ENCODE peak calls at places on chromosomes 5 and 9, in eight cellular contexts. One of them, this sample, is unnamed.
A peak's percentile ranks its signal among the peaks of the same experiment; 100 is the strongest.

GRCh38 chr5:14932902-14933475 is 61.4 kb upstream of the ANKH start:
- DNase-seq in vagina: no peak
- DNase-seq in lower lobe of right lung: no peak
- DNase-seq in K562: no peak
- DNase-seq in Peyer's patch: no peak
- DNase-seq in MCF 10A: no peak
- DNase-seq in astrocyte: no peak
- DNase-seq in retinal pigment epithelial cell: no peak
- DNase-seq in this sample: no peak

GRCh38 chr9:92592946-92593860 is 57.4 kb upstream of the ECM2 start:
- DNase-seq in MCF 10A: no peak
- DNase-seq in Peyer's patch: no peak
- DNase-seq in lower lobe of right lung: no peak
- DNase-seq in astrocyte: peak; percentile 45
- DNase-seq in vagina: no peak
- DNase-seq in K562: no peak
- DNase-seq in retinal pigment epithelial cell: no peak
- DNase-seq in this sample: no peak

GRCh38 chr5:88824892-88825781 is 57.8 kb downstream of the MEF2C start:
- DNase-seq in K562: no peak
- DNase-seq in Peyer's patch: no peak
- DNase-seq in lower lobe of right lung: no peak
- DNase-seq in vagina: no peak
- DNase-seq in MCF 10A: no peak
- DNase-seq in retinal pigment epithelial cell: peak; percentile 59
- DNase-seq in astrocyte: peak; percentile 87
- DNase-seq in this sample: no peak

GRCh38 chr9:118367383-118367782 is 663.2 kb downstream of the TLR4 start:
- DNase-seq in Peyer's patch: no peak
- DNase-seq in K562: no peak
- DNase-seq in lower lobe of right lung: no peak
- DNase-seq in astrocyte: no peak
- DNase-seq in retinal pigment epithelial cell: no peak
- DNase-seq in MCF 10A: no peak
- DNase-seq in vagina: no peak
- DNase-seq in this sample: no peak

GRCh38 chr9:135812961-135813360 is 94.4 kb downstream of the CAMSAP1 start:
- DNase-seq in lower lobe of right lung: no peak
- DNase-seq in astrocyte: no peak
- DNase-seq in Peyer's patch: no peak
- DNase-seq in MCF 10A: no peak
- DNase-seq in K562: no peak
- DNase-seq in vagina: no peak
- DNase-seq in retinal pigment epithelial cell: no peak
- DNase-seq in this sample: no peak

GRCh38 chr5:3343211-3343610 is 252.4 kb upstream of the IRX1 start:
- DNase-seq in lower lobe of right lung: no peak
- DNase-seq in retinal pigment epithelial cell: no peak
- DNase-seq in astrocyte: no peak
- DNase-seq in MCF 10A: no peak
- DNase-seq in Peyer's patch: no peak
- DNase-seq in K562: no peak
- DNase-seq in vagina: no peak
- DNase-seq in this sample: no peak

GRCh38 chr5:52657231-52657645 is 130.5 kb upstream of the ITGA1 start:
- DNase-seq in Peyer's patch: no peak
- DNase-seq in K562: peak; percentile 10
- DNase-seq in lower lobe of right lung: no peak
- DNase-seq in vagina: no peak
- DNase-seq in retinal pigment epithelial cell: peak; percentile 8
- DNase-seq in MCF 10A: peak; percentile 46
- DNase-seq in astrocyte: peak; percentile 26
- DNase-seq in this sample: no peak

GRCh38 chr9:27373851-27374250 is 76.9 kb upstream of the EQTN start:
- DNase-seq in MCF 10A: no peak
- DNase-seq in lower lobe of right lung: no peak
- DNase-seq in astrocyte: no peak
- DNase-seq in Peyer's patch: no peak
- DNase-seq in retinal pigment epithelial cell: no peak
- DNase-seq in K562: no peak
- DNase-seq in vagina: no peak
- DNase-seq in this sample: no peak

GRCh38 chr9:130904070-130905044 is 7.7 kb upstream of the QRFP start:
- DNase-seq in Peyer's patch: no peak
- DNase-seq in astrocyte: no peak
- DNase-seq in retinal pigment epithelial cell: no peak
- DNase-seq in lower lobe of right lung: no peak
- DNase-seq in vagina: no peak
- DNase-seq in MCF 10A: no peak
- DNase-seq in K562: peak; percentile 72
- DNase-seq in this sample: no peak

GRCh38 chr9:86202338-86202882 is 57.0 kb downstream of the C9orf153 start:
- DNase-seq in MCF 10A: peak; percentile 64
- DNase-seq in vagina: no peak
- DNase-seq in Peyer's patch: no peak
- DNase-seq in lower lobe of right lung: no peak
- DNase-seq in astrocyte: peak; percentile 27
- DNase-seq in retinal pigment epithelial cell: no peak
- DNase-seq in K562: peak; percentile 56
- DNase-seq in this sample: no peak

GRCh38 chr5:129361441-129362025 is 98.6 kb upstream of the ADAMTS19 start:
- DNase-seq in Peyer's patch: no peak
- DNase-seq in astrocyte: no peak
- DNase-seq in vagina: no peak
- DNase-seq in lower lobe of right lung: no peak
- DNase-seq in retinal pigment epithelial cell: no peak
- DNase-seq in K562: no peak
- DNase-seq in MCF 10A: peak; percentile 47
- DNase-seq in this sample: no peak

GRCh38 chr9:69317081-69317480 is 7.9 kb upstream of the ENTREP1 start:
- DNase-seq in K562: no peak
- DNase-seq in MCF 10A: peak; percentile 17
- DNase-seq in Peyer's patch: no peak
- DNase-seq in vagina: no peak
- DNase-seq in lower lobe of right lung: no peak
- DNase-seq in retinal pigment epithelial cell: peak; percentile 37
- DNase-seq in astrocyte: peak; percentile 56
- DNase-seq in this sample: no peak

GRCh38 chr5:1462358-1462757 is 17.1 kb upstream of the SLC6A3 start:
- DNase-seq in vagina: no peak
- DNase-seq in MCF 10A: no peak
- DNase-seq in astrocyte: no peak
- DNase-seq in K562: no peak
- DNase-seq in lower lobe of right lung: no peak
- DNase-seq in Peyer's patch: no peak
- DNase-seq in retinal pigment epithelial cell: no peak
- DNase-seq in this sample: no peak

GRCh38 chr5:1464096-1464446 is 18.8 kb upstream of the SLC6A3 start:
- DNase-seq in lower lobe of right lung: no peak
- DNase-seq in MCF 10A: no peak
- DNase-seq in retinal pigment epithelial cell: no peak
- DNase-seq in vagina: no peak
- DNase-seq in astrocyte: no peak
- DNase-seq in K562: no peak
- DNase-seq in Peyer's patch: no peak
- DNase-seq in this sample: no peak

GRCh38 chr5:1463326-1464095 is 18.3 kb upstream of the SLC6A3 start:
- DNase-seq in retinal pigment epithelial cell: no peak
- DNase-seq in Peyer's patch: no peak
- DNase-seq in vagina: no peak
- DNase-seq in lower lobe of right lung: no peak
- DNase-seq in K562: no peak
- DNase-seq in MCF 10A: no peak
- DNase-seq in astrocyte: no peak
- DNase-seq in this sample: no peak

GRCh38 chr5:1461396-1461795 is 16.2 kb upstream of the SLC6A3 start:
- DNase-seq in Peyer's patch: no peak
- DNase-seq in vagina: no peak
- DNase-seq in K562: no peak
- DNase-seq in MCF 10A: no peak
- DNase-seq in lower lobe of right lung: no peak
- DNase-seq in retinal pigment epithelial cell: no peak
- DNase-seq in astrocyte: no peak
- DNase-seq in this sample: no peak

GRCh38 chr5:1460054-1460682 is 14.9 kb upstream of the SLC6A3 start:
- DNase-seq in vagina: no peak
- DNase-seq in retinal pigment epithelial cell: no peak
- DNase-seq in lower lobe of right lung: no peak
- DNase-seq in K562: no peak
- DNase-seq in astrocyte: no peak
- DNase-seq in MCF 10A: no peak
- DNase-seq in Peyer's patch: no peak
- DNase-seq in this sample: peak; percentile 37
- TF ChIP-seq CTCF in vagina: no peak
- TF ChIP-seq CTCF in retinal pigment epithelial cell: no peak
- TF ChIP-seq CTCF in lower lobe of right lung: no peak
- TF ChIP-seq CTCF in K562: no peak
- TF ChIP-seq CTCF in astrocyte: no peak
- TF ChIP-seq CTCF in MCF 10A: no peak
- TF ChIP-seq CTCF in Peyer's patch: no peak
- TF ChIP-seq CTCF in this sample: no peak

DNA sequence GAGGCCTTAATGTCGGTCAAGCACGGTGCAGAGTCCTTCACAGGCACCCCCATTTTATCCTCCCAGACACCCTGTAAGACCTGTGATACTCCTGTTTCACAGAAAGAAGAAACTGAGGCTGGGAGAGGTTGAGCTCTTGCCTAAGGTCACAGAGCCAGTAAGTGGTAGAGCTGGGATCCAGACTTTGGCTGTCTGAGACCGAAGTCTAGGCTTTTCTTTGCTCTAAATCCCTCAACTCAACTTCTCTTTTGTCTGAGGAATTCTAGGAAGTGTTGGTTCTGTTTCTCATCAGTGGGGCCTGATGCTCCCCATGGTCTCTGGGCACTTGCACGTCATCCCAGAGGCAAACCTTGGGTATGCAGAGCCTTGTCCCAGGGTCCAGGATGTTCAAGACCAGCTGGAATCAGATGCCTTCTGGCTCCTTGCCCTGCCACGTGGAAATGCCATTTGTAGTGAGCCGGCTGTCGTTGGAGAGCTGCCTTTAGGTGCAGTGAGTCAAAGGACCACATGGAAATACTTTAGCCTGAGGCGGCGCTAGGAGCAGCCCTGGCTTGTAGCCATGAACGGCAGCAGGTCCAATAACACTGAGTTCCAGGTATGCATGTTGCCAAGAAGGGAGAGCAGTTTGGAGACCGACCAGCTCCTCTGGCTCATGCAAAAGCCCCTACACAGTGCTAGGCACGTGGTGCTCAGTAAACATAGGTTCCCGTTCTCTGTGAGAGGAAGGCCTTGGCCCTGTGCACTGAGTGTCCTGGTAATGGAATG is 9.2 kb downstream of the DCANP1 start:
- DNase-seq in astrocyte: peak; percentile 91
- DNase-seq in lower lobe of right lung: no peak
- DNase-seq in vagina: no peak
- DNase-seq in K562: peak; percentile 24
- DNase-seq in Peyer's patch: no peak
- DNase-seq in retinal pigment epithelial cell: peak; percentile 98
- DNase-seq in MCF 10A: peak; percentile 74
- DNase-seq in this sample: peak; percentile 14
- TF ChIP-seq CTCF in astrocyte: no peak
- TF ChIP-seq CTCF in lower lobe of right lung: no peak
- TF ChIP-seq CTCF in vagina: no peak
- TF ChIP-seq CTCF in K562: peak; percentile 12
- TF ChIP-seq CTCF in Peyer's patch: no peak
- TF ChIP-seq CTCF in retinal pigment epithelial cell: no peak
- TF ChIP-seq CTCF in MCF 10A: no peak
- TF ChIP-seq CTCF in this sample: no peak

GRCh38 chr9:134291452-134291881 is 34.8 kb upstream of the RXRA start:
- DNase-seq in astrocyte: no peak
- DNase-seq in Peyer's patch: no peak
- DNase-seq in lower lobe of right lung: peak; percentile 28
- DNase-seq in retinal pigment epithelial cell: no peak
- DNase-seq in MCF 10A: no peak
- DNase-seq in K562: no peak
- DNase-seq in vagina: no peak
- DNase-seq in this sample: no peak

GRCh38 chr9:134288731-134289130 is 37.5 kb upstream of the RXRA start:
- DNase-seq in MCF 10A: no peak
- DNase-seq in astrocyte: no peak
- DNase-seq in lower lobe of right lung: peak; percentile 30
- DNase-seq in vagina: no peak
- DNase-seq in K562: no peak
- DNase-seq in retinal pigment epithelial cell: no peak
- DNase-seq in Peyer's patch: no peak
- DNase-seq in this sample: no peak

GRCh38 chr9:134290603-134291451 is 35.4 kb upstream of the RXRA start:
- DNase-seq in Peyer's patch: no peak
- DNase-seq in K562: no peak
- DNase-seq in astrocyte: no peak
- DNase-seq in lower lobe of right lung: peak; percentile 22
- DNase-seq in retinal pigment epithelial cell: no peak
- DNase-seq in vagina: no peak
- DNase-seq in MCF 10A: no peak
- DNase-seq in this sample: no peak

GRCh38 chr9:134287591-134288518 is 38.4 kb upstream of the RXRA start:
- DNase-seq in MCF 10A: no peak
- DNase-seq in retinal pigment epithelial cell: no peak
- DNase-seq in lower lobe of right lung: peak; percentile 39
- DNase-seq in K562: no peak
- DNase-seq in astrocyte: no peak
- DNase-seq in Peyer's patch: no peak
- DNase-seq in vagina: no peak
- DNase-seq in this sample: no peak

DNA sequence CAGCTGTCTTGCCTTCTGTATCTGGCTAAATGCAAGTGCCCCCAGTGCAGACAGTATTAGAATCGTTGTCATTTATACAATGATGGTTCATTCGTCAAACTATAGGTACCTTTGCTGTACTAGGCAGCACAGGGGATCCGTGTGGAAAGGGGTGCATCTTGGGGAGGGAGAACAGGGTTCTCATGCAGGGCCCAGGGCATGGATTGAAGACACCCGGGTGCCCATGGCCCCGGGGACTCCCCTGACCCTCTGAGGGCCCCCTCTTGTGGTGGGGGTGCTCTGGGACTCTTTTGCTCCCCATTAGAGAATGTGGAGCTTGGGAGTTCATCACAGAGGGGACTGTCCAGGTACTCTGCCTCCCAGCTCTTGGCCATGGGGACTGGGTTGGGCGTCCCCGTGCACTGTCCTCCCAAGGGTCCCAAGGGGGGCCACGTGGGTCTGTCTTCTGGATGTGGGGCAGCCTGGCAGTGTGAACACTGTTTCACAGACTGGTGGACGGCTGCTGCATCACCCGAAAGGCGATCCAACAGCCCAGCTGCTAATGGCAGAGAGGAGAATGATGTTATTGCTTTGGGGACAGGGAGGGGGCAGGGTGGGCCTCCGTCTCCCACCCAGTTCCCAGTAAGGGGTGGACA is 36.9 kb upstream of the RXRA start:
- DNase-seq in MCF 10A: no peak
- DNase-seq in K562: no peak
- DNase-seq in lower lobe of right lung: peak; percentile 20
- DNase-seq in astrocyte: no peak
- DNase-seq in Peyer's patch: no peak
- DNase-seq in retinal pigment epithelial cell: no peak
- DNase-seq in vagina: no peak
- DNase-seq in this sample: no peak
- TF ChIP-seq CTCF in MCF 10A: no peak
- TF ChIP-seq CTCF in K562: no peak
- TF ChIP-seq CTCF in lower lobe of right lung: no peak
- TF ChIP-seq CTCF in astrocyte: no peak
- TF ChIP-seq CTCF in Peyer's patch: no peak
- TF ChIP-seq CTCF in retinal pigment epithelial cell: no peak
- TF ChIP-seq CTCF in vagina: no peak
- TF ChIP-seq CTCF in this sample: no peak

GRCh38 chr5:102895223-102895622 is 140.1 kb downstream of the PAM start:
- DNase-seq in Peyer's patch: no peak
- DNase-seq in vagina: no peak
- DNase-seq in K562: no peak
- DNase-seq in lower lobe of right lung: no peak
- DNase-seq in retinal pigment epithelial cell: no peak
- DNase-seq in MCF 10A: no peak
- DNase-seq in astrocyte: no peak
- DNase-seq in this sample: no peak
- TF ChIP-seq CTCF in Peyer's patch: no peak
- TF ChIP-seq CTCF in vagina: no peak
- TF ChIP-seq CTCF in K562: no peak
- TF ChIP-seq CTCF in lower lobe of right lung: no peak
- TF ChIP-seq CTCF in retinal pigment epithelial cell: no peak
- TF ChIP-seq CTCF in MCF 10A: no peak
- TF ChIP-seq CTCF in astrocyte: no peak
- TF ChIP-seq CTCF in this sample: no peak